ENCODE peak calls at places on chromosomes 5 and 9, in nine cellular contexts. N is NCI-H1930; D is NCI-H1092; K is A549; C is ACHN; X is activated CD8-positive, alpha-beta memory T cell treated with anti-CD3 and anti-CD28 coated beads, Interleukin-2, amount 50 U/mL, for 48 hours; R is fibroblast of villous mesenchyme; B is left colon; V is activated T-helper 1 cell treated with anti-CD3 and anti-CD28 coated beads, Interleukin-12 subunit alpha, Interleukin-12 subunit beta, Interleukin-2, Interleukin-4 antibody, amounts not matched to agents 30 ng/mL and 10 ng/mL and 1 ng/mL, durations not matched to agents 14 hours and 24 hours and 36 hours. Z is an unnamed sample.

GRCh38 chr5:78417026-78417425 is 56.6 kb downstream of the SCAMP1 start:
- DNase-seq in R (peak; percentile 33), N (no peak), B (no peak), X (no peak), C (no peak), V (no peak), D (no peak), K (no peak), Z (no peak)

GRCh38 chr5:42811591-42812392 is at the start of gene SELENOP:
- DNase-seq in K (no peak), N (no peak), V (no peak), B (peak; percentile 53), X (no peak), D (no peak), R (peak; percentile 78), C (no peak), Z (no peak)

GRCh38 chr5:179923422-179923821 is 15.7 kb upstream of the TBC1D9B start:
- DNase-seq in D (no peak), C (no peak), X (no peak), K (no peak), V (no peak), B (no peak), N (no peak), R (no peak), Z (no peak)

GRCh38 chr9:35935755-35936509 is 22.0 kb downstream of the OR2S2 start:
- DNase-seq in K (no peak), B (no peak), V (no peak), X (no peak), C (peak; percentile 17), R (no peak), D (no peak), N (no peak), Z (no peak)

GRCh38 chr9:38008168-38009034 is 60.6 kb downstream of the SHB start:
- DNase-seq in K (peak; percentile 91), R (peak; percentile 79), B (peak; percentile 46), N (no peak), C (peak; percentile 87), D (no peak), X (peak; percentile 86), V (no peak), Z (no peak)

GRCh38 chr5:139985290-139985689 is 57.8 kb downstream of the NRG2 start:
- DNase-seq in K (no peak), C (no peak), V (no peak), D (no peak), R (no peak), B (no peak), N (no peak), X (no peak), Z (no peak)

GRCh38 chr5:169574147-169574646 is 9.4 kb upstream of the SPDL1 start:
- DNase-seq in K (no peak), C (no peak), N (no peak), D (no peak), X (no peak), B (no peak), R (no peak), V (no peak), Z (no peak)

GRCh38 chr9:137193771-137194170 is 5.3 kb downstream of the SSNA1 start:
- DNase-seq in V (no peak), R (no peak), X (no peak), N (no peak), B (peak; percentile 18), D (no peak), K (no peak), C (no peak), Z (no peak)

GRCh38 chr9:80086386-80086785 is 514.6 kb downstream of the TLE4 start:
- DNase-seq in C (no peak), D (no peak), N (no peak), B (no peak), K (no peak), X (no peak), V (no peak), R (no peak), Z (no peak)

GRCh38 chr9:135958485-135958884 is 2.7 kb downstream of the UBAC1 start:
- DNase-seq in N (no peak), K (no peak), V (no peak), R (no peak), C (no peak), X (no peak), D (no peak), B (no peak), Z (no peak)

GRCh38 chr9:114314256-114314867 is 8.5 kb upstream of the ORM1 start:
- DNase-seq in R (no peak), C (no peak), K (no peak), N (no peak), B (no peak), D (no peak), V (no peak), X (peak; percentile 39), Z (peak; percentile 1)

GRCh38 chr5:115809946-115810345 is 6.5 kb downstream of the CDO1 start:
- DNase-seq in R (no peak), C (no peak), N (no peak), V (no peak), K (no peak), B (no peak), X (no peak), D (no peak), Z (no peak)

Z was measured in spleen.